ENCODE peak calls at places on chromosome 13, in four cellular contexts. D, Q, H and V are unnamed samples.

GRCh38 chr13:114074671-114075315 is 57.6 kb downstream of the RASA3 start:
- DNase-seq in Q (no peak), H (peak), D (no peak), V (no peak)

GRCh38 chr13:110187501-110188161 is 119.3 kb downstream of the COL4A1 start:
- DNase-seq in H (no peak), D (no peak), Q (peak), V (no peak)

GRCh38 chr13:38624822-38625221 is 62.1 kb upstream of the FREM2 start:
- DNase-seq in D (no peak), Q (no peak), H (no peak), V (no peak)

GRCh38 chr13:105139380-105140285 is 1395.8 kb downstream of the EFNB2 start:
- DNase-seq in H (peak), D (peak), Q (no peak), V (peak)

GRCh38 chr13:44191504-44192171 is 182.0 kb upstream of the SERP2 start:
- DNase-seq in D (no peak), Q (peak), H (no peak), V (peak)

GRCh38 chr13:73303858-73304257 is 245.1 kb downstream of the KLF5 start:
- DNase-seq in Q (no peak), D (no peak), H (no peak), V (no peak)

GRCh38 chr13:93859666-93860065 is 619.8 kb downstream of the DCT start:
- DNase-seq in Q (no peak), H (no peak), D (no peak), V (no peak)

GRCh38 chr13:50419896-50420295 is 404.7 kb downstream of the KCNRG start:
- DNase-seq in D (no peak), Q (no peak), H (peak), V (no peak)

GRCh38 chr13:23384111-23384510 is 49.4 kb downstream of the SACS start:
- DNase-seq in Q (peak), D (peak), H (no peak), V (peak)

GRCh38 chr13:96089749-96090239 is at the start of gene HS6ST3:
- DNase-seq in Q (no peak), D (no peak), H (peak), V (peak)

GRCh38 chr13:110109910-110110309 is 197.0 kb downstream of the COL4A1 start:
- DNase-seq in Q (peak), D (no peak), H (peak), V (no peak)

GRCh38 chr13:111283991-111284390 is 36.5 kb upstream of the TEX29 start:
- DNase-seq in Q (no peak), H (no peak), D (no peak), V (no peak)

GRCh38 chr13:47904239-47904638 is 96.8 kb downstream of the SUCLA2 start:
- DNase-seq in Q (no peak), H (no peak), D (no peak), V (no peak)

GRCh38 chr13:38334845-38335244 is 14.8 kb upstream of the UFM1 start:
- DNase-seq in Q (no peak), D (no peak), H (no peak), V (no peak)

GRCh38 chr13:40340368-40341085 is 325.9 kb downstream of the FOXO1 start:
- DNase-seq in H (no peak), Q (no peak), D (no peak), V (no peak)

GRCh38 chr13:40398060-40398459 is 268.4 kb downstream of the FOXO1 start:
- DNase-seq in Q (no peak), H (no peak), D (no peak), V (no peak)

GRCh38 chr13:80059789-80060188 is 281.1 kb downstream of the SPRY2 start:
- DNase-seq in H (no peak), Q (no peak), D (no peak), V (no peak)

GRCh38 chr13:99374169-99374991 is 67.2 kb upstream of the GPR183 start:
- DNase-seq in Q (no peak), H (no peak), D (peak), V (peak)

GRCh38 chr13:30847697-30848307 is 58.3 kb upstream of the MEDAG start:
- DNase-seq in Q (peak), D (no peak), H (no peak), V (peak)
- H3K4me3 ChIP-seq in Q (no peak), D (no peak), H (no peak), V (no peak)

GRCh38 chr13:28513745-28514144 is 18.8 kb upstream of the FLT1 start:
- DNase-seq in Q (no peak), D (no peak), H (no peak), V (no peak)
- H3K4me3 ChIP-seq in Q (no peak), D (no peak), H (no peak), V (no peak)

DNA sequence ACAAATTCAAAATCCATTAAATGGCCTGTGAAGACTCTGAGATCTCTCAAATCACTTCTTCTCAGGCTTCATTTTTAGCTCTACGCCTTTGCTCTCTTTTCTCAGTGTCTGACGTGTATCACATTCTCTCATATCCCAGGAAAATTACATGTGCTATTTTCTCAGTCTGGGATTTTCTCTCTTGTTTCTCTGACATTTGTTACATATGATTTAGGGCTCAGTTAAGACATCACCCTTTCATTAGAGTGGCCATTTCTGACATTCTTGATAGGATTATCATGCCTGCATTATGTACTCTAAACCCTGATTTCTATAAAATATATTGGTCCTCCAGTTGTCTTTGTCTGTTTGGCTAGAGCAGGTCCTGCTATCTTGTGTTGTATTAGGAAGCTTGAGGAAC is 136.6 kb downstream of the GPC5 start:
- DNase-seq in H (no peak), D (no peak), Q (no peak), V (no peak)
- H3K4me3 ChIP-seq in H (no peak), D (no peak), Q (no peak), V (no peak)

GRCh38 chr13:58883405-58883804 is 1251.9 kb downstream of the PCDH17 start:
- DNase-seq in H (no peak), D (no peak), Q (no peak), V (no peak)
- H3K4me3 ChIP-seq in H (no peak), D (no peak), Q (no peak), V (no peak)